ENCODE peak calls at places on chromosomes 2 and 18, in five cellular contexts. One of them, this sample, is unnamed.

GRCh38 chr2:185980944-185981343 is 242.3 kb downstream of the FSIP2 start:
- DNase-seq in neural progenitor cell: no peak
- DNase-seq in K562: no peak
- DNase-seq in SK-N-SH: no peak
- DNase-seq in fibroblast of lung: no peak
- DNase-seq in this sample: no peak

GRCh38 chr2:67516899-67517530 is 119.9 kb downstream of the ETAA1 start:
- DNase-seq in K562: no peak
- DNase-seq in SK-N-SH: no peak
- DNase-seq in fibroblast of lung: peak; percentile 98
- DNase-seq in neural progenitor cell: no peak
- DNase-seq in this sample: no peak

GRCh38 chr2:205590759-205591158 is 91.5 kb upstream of the NRP2 start:
- DNase-seq in fibroblast of lung: peak; percentile 28
- DNase-seq in K562: no peak
- DNase-seq in SK-N-SH: no peak
- DNase-seq in neural progenitor cell: no peak
- DNase-seq in this sample: no peak

GRCh38 chr2:240640939-240641338 is 15.7 kb downstream of the GPR35 start:
- DNase-seq in K562: peak; percentile 34
- DNase-seq in SK-N-SH: peak; percentile 85
- DNase-seq in neural progenitor cell: peak; percentile 82
- DNase-seq in fibroblast of lung: peak; percentile 12
- DNase-seq in this sample: no peak

GRCh38 chr2:232643147-232643425 is 9.7 kb downstream of the EFHD1 start:
- DNase-seq in fibroblast of lung: no peak
- DNase-seq in neural progenitor cell: no peak
- DNase-seq in K562: no peak
- DNase-seq in SK-N-SH: no peak
- DNase-seq in this sample: no peak

GRCh38 chr2:231425811-231426703 is 30.5 kb downstream of the B3GNT7 start:
- DNase-seq in neural progenitor cell: no peak
- DNase-seq in fibroblast of lung: no peak
- DNase-seq in K562: no peak
- DNase-seq in SK-N-SH: no peak
- DNase-seq in this sample: no peak

GRCh38 chr2:117190856-117191255 is 623.6 kb upstream of the DDX18 start:
- DNase-seq in SK-N-SH: peak; percentile 4
- DNase-seq in neural progenitor cell: no peak
- DNase-seq in K562: no peak
- DNase-seq in fibroblast of lung: no peak
- DNase-seq in this sample: no peak

GRCh38 chr2:101773137-101773536 is 75.6 kb downstream of the MAP4K4 start:
- DNase-seq in K562: no peak
- DNase-seq in SK-N-SH: no peak
- DNase-seq in fibroblast of lung: no peak
- DNase-seq in neural progenitor cell: peak; percentile 59
- DNase-seq in this sample: no peak

GRCh38 chr18:35143615-35144596 is 96.9 kb upstream of the ZNF397 start:
- DNase-seq in neural progenitor cell: peak; percentile 77
- DNase-seq in fibroblast of lung: peak; percentile 73
- DNase-seq in K562: peak; percentile 38
- DNase-seq in SK-N-SH: peak; percentile 70
- DNase-seq in this sample: no peak

GRCh38 chr18:2510416-2510815 is 60.9 kb downstream of the METTL4 start:
- DNase-seq in neural progenitor cell: no peak
- DNase-seq in fibroblast of lung: no peak
- DNase-seq in SK-N-SH: no peak
- DNase-seq in K562: no peak
- DNase-seq in this sample: no peak

GRCh38 chr2:69185807-69186206 is 172.8 kb downstream of the ANTXR1 start:
- DNase-seq in K562: no peak
- DNase-seq in SK-N-SH: no peak
- DNase-seq in neural progenitor cell: no peak
- DNase-seq in fibroblast of lung: no peak
- DNase-seq in this sample: no peak

GRCh38 chr2:105802587-105802986 is 57.9 kb downstream of the NCK2 start:
- DNase-seq in SK-N-SH: no peak
- DNase-seq in K562: no peak
- DNase-seq in fibroblast of lung: no peak
- DNase-seq in neural progenitor cell: no peak
- DNase-seq in this sample: peak; percentile 30

GRCh38 chr2:190111166-190111565 is 48.6 kb upstream of the MSTN start:
- DNase-seq in K562: no peak
- DNase-seq in neural progenitor cell: no peak
- DNase-seq in fibroblast of lung: no peak
- DNase-seq in SK-N-SH: no peak
- DNase-seq in this sample: no peak

GRCh38 chr2:181124499-181124898 is 144.1 kb downstream of the UBE2E3 start:
- DNase-seq in neural progenitor cell: no peak
- DNase-seq in SK-N-SH: no peak
- DNase-seq in fibroblast of lung: peak; percentile 18
- DNase-seq in K562: no peak
- DNase-seq in this sample: no peak

GRCh38 chr18:56112013-56112749 is 524.2 kb upstream of the TCF4 start:
- DNase-seq in SK-N-SH: no peak
- DNase-seq in neural progenitor cell: no peak
- DNase-seq in K562: no peak
- DNase-seq in fibroblast of lung: peak; percentile 18
- DNase-seq in this sample: no peak

GRCh38 chr2:138020432-138020831 is 56.2 kb downstream of the HNMT start:
- DNase-seq in SK-N-SH: no peak
- DNase-seq in neural progenitor cell: no peak
- DNase-seq in K562: no peak
- DNase-seq in fibroblast of lung: no peak
- DNase-seq in this sample: no peak

GRCh38 chr18:50870138-50870845 is 8.6 kb upstream of the ME2 start:
- DNase-seq in neural progenitor cell: no peak
- DNase-seq in SK-N-SH: no peak
- DNase-seq in K562: no peak
- DNase-seq in fibroblast of lung: peak; percentile 46
- DNase-seq in this sample: no peak

GRCh38 chr18:61388010-61388409 is 54.8 kb downstream of the CDH20 start:
- DNase-seq in SK-N-SH: no peak
- DNase-seq in K562: no peak
- DNase-seq in fibroblast of lung: peak; percentile 2
- DNase-seq in neural progenitor cell: no peak
- DNase-seq in this sample: no peak

GRCh38 chr2:234467289-234467688 is 29.6 kb downstream of the ARL4C start:
- DNase-seq in neural progenitor cell: no peak
- DNase-seq in fibroblast of lung: peak; percentile 60
- DNase-seq in SK-N-SH: no peak
- DNase-seq in K562: no peak
- DNase-seq in this sample: no peak

GRCh38 chr2:38448692-38449405 is 71.8 kb upstream of the ATL2 start:
- DNase-seq in K562: no peak
- DNase-seq in SK-N-SH: no peak
- DNase-seq in fibroblast of lung: no peak
- DNase-seq in neural progenitor cell: no peak
- DNase-seq in this sample: no peak

GRCh38 chr2:138071720-138072719 is 107.7 kb downstream of the HNMT start:
- DNase-seq in SK-N-SH: no peak
- DNase-seq in K562: no peak
- DNase-seq in neural progenitor cell: peak; percentile 80
- DNase-seq in fibroblast of lung: peak; percentile 37
- DNase-seq in this sample: no peak

GRCh38 chr2:58140508-58141072 is 94.0 kb downstream of the VRK2 start:
- DNase-seq in fibroblast of lung: peak; percentile 76
- DNase-seq in K562: no peak
- DNase-seq in SK-N-SH: no peak
- DNase-seq in neural progenitor cell: no peak
- DNase-seq in this sample: no peak

GRCh38 chr2:222722327-222722946 is 51.0 kb downstream of the MOGAT1 start:
- DNase-seq in fibroblast of lung: peak; percentile 79
- DNase-seq in neural progenitor cell: no peak
- DNase-seq in SK-N-SH: no peak
- DNase-seq in K562: no peak
- DNase-seq in this sample: peak; percentile 7

GRCh38 chr2:142425551-142425950 is 294.7 kb upstream of the LRP1B start:
- DNase-seq in neural progenitor cell: no peak
- DNase-seq in SK-N-SH: peak; percentile 16
- DNase-seq in fibroblast of lung: no peak
- DNase-seq in K562: no peak
- DNase-seq in this sample: no peak

GRCh38 chr2:84383271-84383670 is 75.8 kb downstream of the SUCLG1 start:
- DNase-seq in K562: no peak
- DNase-seq in SK-N-SH: no peak
- DNase-seq in fibroblast of lung: no peak
- DNase-seq in neural progenitor cell: no peak
- DNase-seq in this sample: no peak

GRCh38 chr18:74493689-74494088 is 2.5 kb upstream of the CNDP2 start:
- DNase-seq in K562: no peak
- DNase-seq in SK-N-SH: no peak
- DNase-seq in fibroblast of lung: peak; percentile 41
- DNase-seq in neural progenitor cell: peak; percentile 72
- DNase-seq in this sample: peak; percentile 89

GRCh38 chr18:59917422-59917821 is 17.6 kb downstream of the PMAIP1 start:
- DNase-seq in fibroblast of lung: no peak
- DNase-seq in neural progenitor cell: no peak
- DNase-seq in K562: no peak
- DNase-seq in SK-N-SH: no peak
- DNase-seq in this sample: no peak

GRCh38 chr2:14678754-14679153 is 46.2 kb downstream of the LRATD1 start:
- DNase-seq in K562: no peak
- DNase-seq in fibroblast of lung: peak; percentile 23
- DNase-seq in SK-N-SH: no peak
- DNase-seq in neural progenitor cell: no peak
- DNase-seq in this sample: no peak

DNA sequence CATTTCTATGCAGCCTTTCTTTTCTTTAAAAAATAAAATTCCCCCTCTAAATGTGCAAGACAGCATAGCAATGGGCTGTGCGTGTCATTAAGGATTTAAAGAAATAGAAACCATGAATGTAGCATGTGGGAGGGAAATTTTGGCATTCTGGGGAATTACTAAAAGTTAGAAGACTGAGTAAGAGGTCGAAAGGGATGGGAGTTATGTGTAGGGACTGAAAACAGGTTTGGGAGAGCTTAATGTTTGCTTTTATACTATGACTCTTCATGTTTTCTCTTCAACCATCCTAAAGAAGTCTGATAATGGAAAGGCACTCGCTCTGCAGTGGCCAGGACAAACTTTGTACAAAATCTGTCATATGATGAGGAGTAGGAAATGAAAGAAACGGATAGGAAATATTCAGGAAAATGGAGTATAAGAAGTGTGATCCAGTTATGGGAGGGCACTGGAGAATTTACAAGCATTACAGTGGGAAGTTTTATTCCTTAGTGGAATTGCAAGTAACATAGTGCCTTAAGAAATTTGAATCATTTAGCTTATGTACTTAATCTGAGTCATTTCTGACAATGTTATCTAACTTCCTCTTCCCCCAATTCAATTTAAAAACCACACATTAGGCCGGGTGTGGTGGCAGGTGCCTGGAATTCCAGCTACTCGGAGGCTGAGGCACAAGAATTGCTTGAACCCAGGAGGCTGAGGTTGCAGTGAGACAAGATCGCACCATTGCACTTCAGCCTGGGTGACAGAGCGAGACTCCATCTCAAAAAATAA is 20.6 kb downstream of the TMEM87B start:
- DNase-seq in fibroblast of lung: no peak
- DNase-seq in SK-N-SH: no peak
- DNase-seq in K562: no peak
- DNase-seq in neural progenitor cell: no peak
- DNase-seq in this sample: no peak
- H2AFZ ChIP-seq in fibroblast of lung: no peak overlapping the region
- H2AFZ ChIP-seq in SK-N-SH: no peak overlapping the region
- H2AFZ ChIP-seq in K562: no peak overlapping the region
- H2AFZ ChIP-seq in neural progenitor cell: no peak overlapping the region
- H2AFZ ChIP-seq in this sample: no peak overlapping the region

DNA sequence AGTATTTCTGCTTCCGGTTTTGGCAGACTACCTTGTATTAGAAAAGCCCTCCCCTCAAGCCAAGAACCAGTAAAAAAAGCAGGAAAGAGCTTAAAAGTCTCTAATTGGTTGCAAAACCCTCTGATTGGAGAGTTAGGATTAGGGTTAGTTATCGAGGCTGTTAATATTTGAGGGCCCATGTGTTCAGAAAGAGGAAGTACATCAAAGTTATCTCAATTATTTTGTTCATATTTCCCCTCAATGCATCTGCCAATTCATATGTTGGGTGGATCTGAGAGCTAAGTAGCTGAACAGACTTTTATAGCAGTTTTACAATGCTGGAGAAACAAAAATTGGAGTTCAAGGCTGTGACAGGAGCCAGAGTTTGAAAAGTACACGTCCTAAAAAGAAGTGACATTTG is 43.1 kb upstream of the KLHL14 start:
- DNase-seq in SK-N-SH: no peak
- DNase-seq in fibroblast of lung: no peak
- DNase-seq in neural progenitor cell: no peak
- DNase-seq in K562: no peak
- DNase-seq in this sample: no peak
- H2AFZ ChIP-seq in SK-N-SH: no peak overlapping the region
- H2AFZ ChIP-seq in fibroblast of lung: no peak overlapping the region
- H2AFZ ChIP-seq in neural progenitor cell: no peak overlapping the region
- H2AFZ ChIP-seq in K562: no peak overlapping the region
- H2AFZ ChIP-seq in this sample: no peak overlapping the region

DNA sequence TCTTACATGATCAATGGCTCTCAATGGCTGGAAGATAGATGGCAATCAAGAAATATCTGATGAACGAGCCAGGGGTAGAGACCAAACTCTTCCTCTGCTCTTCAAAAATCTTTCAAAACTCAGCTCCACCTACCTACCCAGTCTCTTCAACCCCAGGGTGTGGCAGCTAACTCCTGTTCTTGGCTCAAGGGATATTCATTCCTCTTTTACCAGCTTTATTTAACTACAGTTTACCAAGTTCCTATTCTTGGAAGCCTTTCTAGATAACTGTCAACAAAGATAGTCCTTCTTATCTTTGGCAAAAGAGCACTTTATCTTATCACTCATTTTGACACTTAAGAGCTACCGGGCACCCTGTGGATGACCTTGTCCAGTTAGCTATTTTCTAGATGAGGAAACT is 36.3 kb downstream of the EPHA4 start:
- DNase-seq in fibroblast of lung: no peak
- DNase-seq in K562: no peak
- DNase-seq in neural progenitor cell: no peak
- DNase-seq in SK-N-SH: no peak
- DNase-seq in this sample: no peak
- H2AFZ ChIP-seq in fibroblast of lung: no peak overlapping the region
- H2AFZ ChIP-seq in K562: no peak overlapping the region
- H2AFZ ChIP-seq in neural progenitor cell: no peak overlapping the region
- H2AFZ ChIP-seq in SK-N-SH: no peak overlapping the region
- H2AFZ ChIP-seq in this sample: no peak overlapping the region

GRCh38 chr18:23862071-23862470 is 152.5 kb upstream of the TTC39C start:
- DNase-seq in fibroblast of lung: peak; percentile 71
- DNase-seq in neural progenitor cell: no peak
- DNase-seq in SK-N-SH: no peak
- DNase-seq in K562: no peak
- DNase-seq in this sample: no peak

GRCh38 chr18:23861326-23861725 is 153.2 kb upstream of the TTC39C start:
- DNase-seq in K562: no peak
- DNase-seq in SK-N-SH: no peak
- DNase-seq in fibroblast of lung: no peak
- DNase-seq in neural progenitor cell: no peak
- DNase-seq in this sample: no peak

GRCh38 chr18:23857756-23858155 is 156.8 kb upstream of the TTC39C start:
- DNase-seq in SK-N-SH: no peak
- DNase-seq in K562: no peak
- DNase-seq in fibroblast of lung: no peak
- DNase-seq in neural progenitor cell: no peak
- DNase-seq in this sample: no peak

GRCh38 chr18:23856466-23857175 is 157.9 kb upstream of the TTC39C start:
- DNase-seq in fibroblast of lung: peak; percentile 4
- DNase-seq in neural progenitor cell: no peak
- DNase-seq in SK-N-SH: no peak
- DNase-seq in K562: no peak
- DNase-seq in this sample: no peak

GRCh38 chr18:23859466-23860352 is 154.8 kb upstream of the TTC39C start:
- DNase-seq in neural progenitor cell: no peak
- DNase-seq in K562: no peak
- DNase-seq in SK-N-SH: no peak
- DNase-seq in fibroblast of lung: no peak
- DNase-seq in this sample: no peak
- H2AFZ ChIP-seq in neural progenitor cell: no peak overlapping the region
- H2AFZ ChIP-seq in K562: no peak overlapping the region
- H2AFZ ChIP-seq in SK-N-SH: no peak overlapping the region
- H2AFZ ChIP-seq in fibroblast of lung: no peak overlapping the region
- H2AFZ ChIP-seq in this sample: no peak overlapping the region